ENCODE peak calls at places on chromosomes 13 and 19, in ten cellular contexts. T is endothelial cell; B is CD8-positive, alpha-beta T cell; F is A673; R is nephron progenitor cell; E is neural progenitor cell; A is lower leg skin; P is GM13977; S is kidney epithelial cell; G is tibial artery. D is an unnamed sample.

GRCh38 chr13:73216381-73216831 is 157.6 kb downstream of the KLF5 start:
- DNase-seq in T (no peak), B (no peak), F (no peak), R (no peak), E (no peak), A (no peak), P (no peak), S (no peak), G (no peak), D (no peak)

GRCh38 chr13:109779074-109779473 is 7.3 kb downstream of the IRS2 start:
- DNase-seq in T (no peak), B (peak), F (peak), R (no peak), E (no peak), A (no peak), P (no peak), S (no peak), G (no peak), D (no peak)

GRCh38 chr19:7251502-7251901 is 42.7 kb downstream of the INSR start:
- DNase-seq in T (no peak), B (no peak), F (no peak), R (no peak), E (no peak), A (no peak), P (peak), S (no peak), G (no peak), D (no peak)

GRCh38 chr13:23799945-23800344 is 89.3 kb downstream of the MIPEP start:
- DNase-seq in T (no peak), B (no peak), F (no peak), R (no peak), E (no peak), A (no peak), P (peak), S (no peak), G (no peak), D (no peak)

GRCh38 chr19:15197275-15198005 is 3.4 kb downstream of the NOTCH3 start:
- DNase-seq in T (no peak), B (no peak), F (no peak), R (no peak), E (no peak), A (no peak), P (no peak), S (no peak), G (no peak), D (no peak)

GRCh38 chr19:4198467-4199126 is 16.1 kb downstream of the ANKRD24 start:
- DNase-seq in T (no peak), B (no peak), F (no peak), R (no peak), E (no peak), A (no peak), P (no peak), S (no peak), G (no peak), D (no peak)

GRCh38 chr13:97107815-97108534 is 113.7 kb upstream of the OXGR1 start:
- DNase-seq in T (no peak), B (no peak), F (no peak), R (no peak), E (no peak), A (no peak), P (no peak), S (no peak), G (no peak), D (no peak)

GRCh38 chr13:77415253-77416127 is 88.6 kb upstream of the MYCBP2 start:
- DNase-seq in T (no peak), B (no peak), F (no peak), R (no peak), E (no peak), A (peak), P (no peak), S (no peak), G (peak), D (no peak)

GRCh38 chr19:28294395-28294794 is 918.6 kb downstream of the UQCRFS1 start:
- DNase-seq in T (no peak), B (no peak), F (no peak), R (no peak), E (no peak), A (no peak), P (no peak), S (no peak), G (no peak), D (no peak)

GRCh38 chr19:41911889-41912731 is 16.1 kb downstream of the ERFL start:
- DNase-seq in T (no peak), B (peak), F (no peak), R (no peak), E (no peak), A (no peak), P (no peak), S (no peak), G (no peak), D (no peak)

GRCh38 chr13:20178156-20178555 is 14.6 kb downstream of the GJB2 start:
- DNase-seq in T (no peak), B (no peak), F (no peak), R (no peak), E (no peak), A (no peak), P (no peak), S (no peak), G (no peak), D (no peak)

GRCh38 chr13:98910501-98910951 is 67.3 kb downstream of the DOCK9 start:
- DNase-seq in T (peak), B (no peak), F (peak), R (no peak), E (no peak), A (no peak), P (no peak), S (peak), G (peak), D (no peak)

GRCh38 chr13:98175823-98176222 is 1.2 kb downstream of the RNF113B start:
- DNase-seq in T (no peak), B (no peak), F (no peak), R (no peak), E (peak), A (no peak), P (no peak), S (no peak), G (no peak), D (no peak)

GRCh38 chr19:21611659-21612402 is 106.4 kb downstream of the ZNF429 start:
- DNase-seq in T (no peak), B (no peak), F (no peak), R (no peak), E (no peak), A (no peak), P (no peak), S (no peak), G (no peak), D (no peak)

GRCh38 chr13:76637651-76638111 is 248.5 kb downstream of the KCTD12 start:
- DNase-seq in T (no peak), B (no peak), F (no peak), R (no peak), E (no peak), A (no peak), P (no peak), S (peak), G (no peak), D (no peak)

GRCh38 chr19:53865523-53865917 is 2.2 kb upstream of the MYADM start:
- DNase-seq in T (no peak), B (no peak), F (no peak), R (no peak), E (peak), A (no peak), P (peak), S (no peak), G (no peak), D (no peak)

GRCh38 chr13:51336746-51337145 is 2.7 kb upstream of the SERPINE3 start:
- DNase-seq in T (no peak), B (no peak), F (no peak), R (no peak), E (no peak), A (no peak), P (no peak), S (no peak), G (no peak), D (no peak)

GRCh38 chr13:101626925-101627555 is 174.6 kb downstream of the ITGBL1 start:
- DNase-seq in T (no peak), B (peak), F (peak), R (no peak), E (no peak), A (no peak), P (peak), S (no peak), G (no peak), D (no peak)

GRCh38 chr19:23420824-23421223 is 25.6 kb upstream of the ZNF91 start:
- DNase-seq in T (no peak), B (no peak), F (no peak), R (no peak), E (no peak), A (no peak), P (no peak), S (no peak), G (no peak), D (no peak)

GRCh38 chr19:28968721-28969120 is 244.2 kb downstream of the UQCRFS1 start:
- DNase-seq in T (no peak), B (no peak), F (no peak), R (no peak), E (no peak), A (no peak), P (no peak), S (no peak), G (no peak), D (no peak)

GRCh38 chr13:36297259-36297599 is 385 bp downstream of the CCDC169 start:
- DNase-seq in T (no peak), B (no peak), F (peak), R (no peak), E (no peak), A (no peak), P (peak), S (peak), G (no peak), D (no peak)

GRCh38 chr13:66312312-66313087 is 917.6 kb downstream of the PCDH9 start:
- DNase-seq in T (no peak), B (no peak), F (no peak), R (no peak), E (no peak), A (peak), P (no peak), S (no peak), G (no peak), D (no peak)

GRCh38 chr19:49852631-49853126 is 1.7 kb downstream of the PTOV1 start:
- DNase-seq in T (no peak), B (no peak), F (no peak), R (no peak), E (no peak), A (peak), P (no peak), S (no peak), G (no peak), D (no peak)

GRCh38 chr19:18304496-18305312 is 18.2 kb downstream of the LSM4 start:
- DNase-seq in T (peak), B (peak), F (peak), R (peak), E (peak), A (peak), P (peak), S (no peak), G (peak), D (peak)

GRCh38 chr13:49063526-49063925 is 87.8 kb downstream of the FNDC3A start:
- DNase-seq in T (no peak), B (no peak), F (no peak), R (no peak), E (no peak), A (no peak), P (no peak), S (no peak), G (no peak), D (no peak)

GRCh38 chr13:47459512-47459911 is 541.6 kb downstream of the SUCLA2 start:
- DNase-seq in T (no peak), B (no peak), F (peak), R (no peak), E (peak), A (no peak), P (no peak), S (no peak), G (no peak), D (no peak)

GRCh38 chr19:1790054-1790762 is 21.9 kb downstream of the ATP8B3 start:
- DNase-seq in T (no peak), B (no peak), F (no peak), R (no peak), E (no peak), A (no peak), P (no peak), S (no peak), G (no peak), D (no peak)

GRCh38 chr19:1794424-1795185 is 17.5 kb downstream of the ATP8B3 start:
- DNase-seq in T (no peak), B (no peak), F (no peak), R (no peak), E (no peak), A (no peak), P (no peak), S (no peak), G (no peak), D (no peak)

GRCh38 chr19:1789282-1790020 is 22.6 kb downstream of the ATP8B3 start:
- DNase-seq in T (no peak), B (no peak), F (no peak), R (peak), E (no peak), A (no peak), P (no peak), S (no peak), G (no peak), D (no peak)

GRCh38 chr19:1796395-1797142 is 15.5 kb downstream of the ATP8B3 start:
- DNase-seq in T (no peak), B (no peak), F (no peak), R (no peak), E (no peak), A (no peak), P (no peak), S (no peak), G (no peak), D (no peak)

GRCh38 chr19:1791879-1792278 is 20.2 kb downstream of the ATP8B3 start:
- DNase-seq in T (no peak), B (no peak), F (no peak), R (no peak), E (no peak), A (no peak), P (no peak), S (no peak), G (no peak), D (no peak)
- TF ChIP-seq CTCF in T (no peak), B (no peak), F (no peak), R (no peak), E (peak), A (no peak), P (no peak), S (no peak), G (no peak), D (no peak)

DNA sequence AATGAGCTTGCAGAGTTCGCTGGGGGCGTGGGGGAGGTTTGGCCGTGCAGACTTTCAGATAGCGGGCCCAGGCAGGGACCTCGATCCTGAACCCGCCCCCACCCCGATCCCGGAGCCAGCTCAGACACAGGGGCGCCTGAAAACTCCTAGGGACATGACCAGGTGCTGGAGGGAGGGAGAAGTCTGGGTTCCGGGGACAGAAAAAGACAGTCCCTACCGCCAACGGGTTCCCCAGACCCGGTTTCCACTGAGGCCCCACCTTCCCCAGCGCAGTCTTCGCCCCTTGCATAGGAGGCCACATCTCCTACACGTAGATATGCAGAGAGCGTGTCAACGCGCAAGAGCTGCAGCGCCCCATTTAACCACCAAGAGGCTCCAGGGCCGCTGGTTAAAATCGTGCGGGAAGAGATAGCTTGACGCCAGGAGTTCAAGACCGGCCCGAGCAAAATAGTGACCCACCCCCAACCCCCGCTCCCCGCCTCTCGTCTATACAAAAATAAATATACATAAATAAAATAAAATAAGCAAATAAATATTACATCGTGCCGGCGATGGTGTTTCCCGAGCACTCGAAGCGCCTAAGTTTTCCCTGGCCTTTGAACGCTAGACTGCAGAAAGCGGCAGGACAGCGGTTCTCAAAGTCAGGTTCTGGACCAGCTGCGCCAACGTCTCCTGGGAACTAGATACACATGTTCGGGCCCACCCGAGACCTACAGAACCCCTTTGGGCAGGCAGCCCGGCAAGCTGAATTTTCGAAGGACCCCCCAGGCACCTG is 8.3 kb downstream of the CCDC8 start:
- DNase-seq in T (no peak), B (no peak), F (peak), R (peak), E (peak), A (no peak), P (no peak), S (no peak), G (no peak), D (no peak)
- TF ChIP-seq CTCF in T (no peak), B (no peak), F (peak), R (peak), E (peak), A (no peak), P (no peak), S (peak), G (no peak), D (no peak)

GRCh38 chr13:37869756-37870488 is at the start of gene TRPC4:
- DNase-seq in T (peak), B (no peak), F (peak), R (peak), E (peak), A (no peak), P (peak), S (peak), G (peak), D (no peak)
- TF ChIP-seq CTCF in T (peak), B (no peak), F (peak), R (peak), E (peak), A (no peak), P (no peak), S (peak), G (peak), D (no peak)

GRCh38 chr19:51511353-51511752 is 9.8 kb upstream of the SIGLEC12 start:
- DNase-seq in T (peak), B (no peak), F (peak), R (no peak), E (peak), A (no peak), P (no peak), S (no peak), G (no peak), D (no peak)
- TF ChIP-seq CTCF in T (peak), B (no peak), F (peak), R (no peak), E (peak), A (no peak), P (peak), S (peak), G (no peak), D (peak)

GRCh38 chr13:111017755-111018487 is 97.2 kb upstream of the ARHGEF7 start:
- DNase-seq in T (no peak), B (no peak), F (no peak), R (no peak), E (no peak), A (no peak), P (no peak), S (no peak), G (no peak), D (no peak)
- TF ChIP-seq CTCF in T (no peak), B (no peak), F (no peak), R (no peak), E (no peak), A (no peak), P (no peak), S (no peak), G (no peak), D (no peak)

DNA sequence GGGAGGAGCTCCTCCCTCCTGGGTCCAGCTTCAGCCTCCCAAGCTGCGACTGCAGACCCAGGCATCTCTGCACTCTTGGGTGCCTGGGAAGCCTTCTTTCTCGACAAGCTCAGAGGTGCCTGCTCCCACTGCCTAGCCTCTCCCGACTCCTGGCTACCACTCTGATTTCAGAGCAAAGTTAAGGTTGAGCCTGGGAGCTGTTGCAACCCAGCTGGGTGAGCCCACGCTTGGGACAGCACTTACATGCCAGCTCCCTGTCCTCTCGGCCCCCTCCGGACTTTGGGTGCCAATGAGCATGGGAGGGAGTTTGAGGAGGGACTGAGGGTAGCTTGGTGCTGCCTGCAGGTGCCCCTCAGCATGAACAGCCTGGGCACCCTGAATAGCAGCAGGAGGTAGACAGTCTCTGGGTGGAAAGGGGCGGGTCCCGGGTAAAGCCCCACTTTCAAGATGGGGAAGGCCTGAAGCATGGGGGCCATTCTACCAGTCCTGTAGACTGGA is 1383.4 kb upstream of the PCDH20 start:
- DNase-seq in T (no peak), B (no peak), F (no peak), R (no peak), E (no peak), A (no peak), P (no peak), S (no peak), G (no peak), D (no peak)
- TF ChIP-seq CTCF in T (no peak), B (no peak), F (no peak), R (no peak), E (no peak), A (no peak), P (no peak), S (no peak), G (no peak), D (no peak)

GRCh38 chr19:1654178-1654792 is 1.9 kb upstream of the TCF3 start:
- DNase-seq in T (no peak), B (no peak), F (no peak), R (no peak), E (no peak), A (no peak), P (no peak), S (no peak), G (no peak), D (no peak)
- TF ChIP-seq CTCF in T (no peak), B (no peak), F (no peak), R (no peak), E (no peak), A (no peak), P (no peak), S (no peak), G (no peak), D (no peak)

DNA sequence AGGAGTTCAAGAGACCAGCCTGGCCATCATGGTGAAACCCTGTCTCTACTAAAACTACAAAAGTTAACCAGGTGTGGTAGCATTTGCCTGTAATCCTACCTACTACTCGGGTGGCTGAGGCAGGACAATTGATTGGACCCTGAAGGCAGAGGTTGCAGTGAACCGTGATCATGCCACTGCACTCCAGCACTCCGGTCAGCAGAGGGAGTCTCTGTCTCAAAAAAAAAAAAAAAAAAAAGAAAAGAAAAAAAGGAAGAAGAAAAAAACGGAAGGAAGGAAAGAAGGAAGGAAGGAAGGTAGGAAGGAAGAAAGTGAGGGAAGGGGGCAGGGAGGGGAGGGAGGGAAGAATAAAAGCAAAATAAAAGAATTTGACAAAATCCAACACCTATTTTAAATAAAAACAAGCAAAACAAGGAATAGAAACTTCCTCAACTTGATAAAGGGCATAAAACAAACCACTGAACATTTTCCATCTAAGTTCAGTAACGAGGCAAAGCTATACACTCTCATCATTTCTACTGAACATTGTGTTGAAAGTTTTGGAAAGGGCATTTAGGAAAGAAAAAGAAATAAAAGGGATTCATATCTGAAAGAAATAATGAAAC is 411.6 kb upstream of the SLITRK5 start:
- DNase-seq in T (no peak), B (no peak), F (peak), R (peak), E (peak), A (no peak), P (no peak), S (no peak), G (no peak), D (no peak)
- TF ChIP-seq CTCF in T (peak), B (no peak), F (peak), R (peak), E (peak), A (no peak), P (peak), S (peak), G (no peak), D (no peak)

DNA sequence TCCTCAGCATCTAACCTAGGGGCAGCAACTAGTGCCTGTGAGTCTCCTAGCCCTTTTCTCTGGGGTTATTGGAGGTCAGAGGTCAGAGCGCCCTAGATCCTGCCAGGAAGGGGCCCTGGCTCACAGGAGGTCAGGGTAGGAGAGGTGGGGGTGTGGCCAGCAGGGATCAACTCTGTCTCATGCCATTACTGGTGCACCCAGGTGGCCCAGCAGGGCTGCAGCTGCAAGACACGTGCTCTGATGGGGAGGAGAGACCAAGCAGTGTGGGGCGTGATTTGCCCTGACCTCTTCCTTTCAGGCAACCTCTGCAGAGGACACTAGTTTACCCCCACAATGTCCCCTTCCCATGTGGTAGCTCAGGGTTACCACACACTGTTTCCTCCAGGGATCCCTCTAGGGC is 73.3 kb upstream of the ZNF30 start:
- DNase-seq in T (no peak), B (no peak), F (no peak), R (no peak), E (no peak), A (no peak), P (no peak), S (no peak), G (no peak), D (no peak)
- TF ChIP-seq CTCF in T (no peak), B (no peak), F (no peak), R (no peak), E (no peak), A (no peak), P (no peak), S (no peak), G (no peak), D (no peak)

GRCh38 chr13:33017410-33017929 is 1.2 kb downstream of the KL start:
- DNase-seq in T (peak), B (no peak), F (peak), R (peak), E (peak), A (peak), P (peak), S (peak), G (peak), D (peak)
- TF ChIP-seq CTCF in T (peak), B (peak), F (peak), R (peak), E (peak), A (no peak), P (peak), S (peak), G (peak), D (peak)

D was measured in CD14-positive monocyte.